ENCODE peak calls at places on chromosomes 5 and 9, in six cellular contexts. One of them, this sample, is unnamed.

GRCh38 chr5:59293700-59294099 is 599.8 kb downstream of the PDE4D start:
- DNase-seq in Panc1: no peak
- DNase-seq in RWPE1: no peak
- DNase-seq in mammary epithelial cell: peak; percentile 52
- DNase-seq in GM13976: no peak
- DNase-seq in nephron progenitor cell: no peak
- DNase-seq in this sample: peak; percentile 31

GRCh38 chr9:5696884-5697283 is 68.0 kb downstream of the RIC1 start:
- DNase-seq in nephron progenitor cell: no peak
- DNase-seq in Panc1: no peak
- DNase-seq in mammary epithelial cell: no peak
- DNase-seq in RWPE1: no peak
- DNase-seq in GM13976: peak; percentile 37
- DNase-seq in this sample: no peak

GRCh38 chr5:67476531-67476930 is 279.9 kb upstream of the CD180 start:
- DNase-seq in mammary epithelial cell: peak; percentile 82
- DNase-seq in GM13976: no peak
- DNase-seq in RWPE1: peak; percentile 44
- DNase-seq in nephron progenitor cell: no peak
- DNase-seq in Panc1: no peak
- DNase-seq in this sample: peak; percentile 83

GRCh38 chr5:10157085-10157669 is 92.5 kb downstream of the ATPSCKMT start:
- DNase-seq in nephron progenitor cell: no peak
- DNase-seq in GM13976: no peak
- DNase-seq in Panc1: no peak
- DNase-seq in RWPE1: no peak
- DNase-seq in mammary epithelial cell: no peak
- DNase-seq in this sample: no peak

GRCh38 chr9:133460405-133461175 is 812 bp downstream of the CACFD1 start:
- DNase-seq in GM13976: peak; percentile 76
- DNase-seq in mammary epithelial cell: peak; percentile 19
- DNase-seq in nephron progenitor cell: no peak
- DNase-seq in RWPE1: peak; percentile 85
- DNase-seq in Panc1: no peak
- DNase-seq in this sample: peak; percentile 32

GRCh38 chr5:125129151-125129806 is 382.8 kb upstream of the ZNF608 start:
- DNase-seq in GM13976: no peak
- DNase-seq in mammary epithelial cell: peak; percentile 62
- DNase-seq in Panc1: no peak
- DNase-seq in nephron progenitor cell: no peak
- DNase-seq in RWPE1: peak; percentile 48
- DNase-seq in this sample: peak; percentile 24

GRCh38 chr9:134858051-134858841 is 22.4 kb upstream of the FCN2 start:
- DNase-seq in mammary epithelial cell: peak; percentile 72
- DNase-seq in Panc1: no peak
- DNase-seq in nephron progenitor cell: no peak
- DNase-seq in RWPE1: peak; percentile 71
- DNase-seq in GM13976: peak; percentile 78
- DNase-seq in this sample: no peak

GRCh38 chr5:37983463-37983862 is 143.6 kb upstream of the GDNF start:
- DNase-seq in RWPE1: no peak
- DNase-seq in Panc1: no peak
- DNase-seq in nephron progenitor cell: no peak
- DNase-seq in mammary epithelial cell: no peak
- DNase-seq in GM13976: no peak
- DNase-seq in this sample: no peak

GRCh38 chr9:95816716-95817115 is 58.8 kb upstream of the ERCC6L2 start:
- DNase-seq in RWPE1: peak; percentile 49
- DNase-seq in nephron progenitor cell: no peak
- DNase-seq in Panc1: no peak
- DNase-seq in GM13976: no peak
- DNase-seq in mammary epithelial cell: no peak
- DNase-seq in this sample: no peak

GRCh38 chr5:174723979-174724483 is 351 bp upstream of the MSX2 start:
- DNase-seq in GM13976: no peak
- DNase-seq in mammary epithelial cell: peak; percentile 34
- DNase-seq in RWPE1: peak; percentile 47
- DNase-seq in nephron progenitor cell: no peak
- DNase-seq in Panc1: no peak
- DNase-seq in this sample: no peak
- TF ChIP-seq CTCF in GM13976: no peak
- TF ChIP-seq CTCF in mammary epithelial cell: no peak
- TF ChIP-seq CTCF in RWPE1: no peak
- TF ChIP-seq CTCF in nephron progenitor cell: no peak
- TF ChIP-seq CTCF in Panc1: peak; percentile 38
- TF ChIP-seq CTCF in this sample: no peak

DNA sequence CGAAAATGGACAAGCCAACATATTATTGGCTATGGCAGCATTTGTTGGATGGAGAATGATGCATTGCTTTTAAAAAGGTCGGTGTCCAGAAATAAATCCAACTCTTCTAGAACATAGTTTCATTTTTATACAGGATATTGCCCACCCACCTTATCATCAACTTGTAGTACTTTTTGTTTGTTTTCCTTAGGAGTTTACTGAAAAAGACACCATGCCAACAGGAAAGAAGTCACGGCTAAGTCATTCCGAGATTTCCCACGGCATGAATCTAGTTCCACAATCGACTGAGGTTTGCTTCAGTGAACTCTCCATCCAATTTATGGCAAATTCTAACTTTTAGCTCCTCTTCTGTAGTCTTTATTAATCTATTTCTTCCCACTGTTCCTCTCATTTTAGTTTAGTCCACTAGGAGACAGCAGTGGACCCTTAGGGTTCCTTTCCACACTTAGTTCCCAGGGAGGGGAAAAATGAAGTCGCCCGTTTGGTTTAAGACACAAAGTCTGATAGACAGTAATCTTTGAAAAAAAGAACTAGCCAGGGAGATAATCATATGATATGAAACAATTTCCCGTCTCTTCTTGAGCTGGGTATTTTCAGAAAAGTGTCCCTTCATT is 237.5 kb downstream of the AP3B1 start:
- DNase-seq in nephron progenitor cell: no peak
- DNase-seq in mammary epithelial cell: no peak
- DNase-seq in GM13976: no peak
- DNase-seq in Panc1: no peak
- DNase-seq in RWPE1: no peak
- DNase-seq in this sample: no peak
- TF ChIP-seq CTCF in nephron progenitor cell: peak; percentile 13
- TF ChIP-seq CTCF in mammary epithelial cell: no peak
- TF ChIP-seq CTCF in GM13976: no peak
- TF ChIP-seq CTCF in Panc1: peak; percentile 19
- TF ChIP-seq CTCF in RWPE1: no peak
- TF ChIP-seq CTCF in this sample: peak; percentile 5

GRCh38 chr5:23483090-23483489 is 24.3 kb upstream of the PRDM9 start:
- DNase-seq in RWPE1: no peak
- DNase-seq in Panc1: no peak
- DNase-seq in nephron progenitor cell: no peak
- DNase-seq in mammary epithelial cell: no peak
- DNase-seq in GM13976: no peak
- DNase-seq in this sample: peak; percentile 67
- TF ChIP-seq CTCF in RWPE1: no peak
- TF ChIP-seq CTCF in Panc1: no peak
- TF ChIP-seq CTCF in nephron progenitor cell: no peak
- TF ChIP-seq CTCF in mammary epithelial cell: no peak
- TF ChIP-seq CTCF in GM13976: no peak
- TF ChIP-seq CTCF in this sample: no peak

DNA sequence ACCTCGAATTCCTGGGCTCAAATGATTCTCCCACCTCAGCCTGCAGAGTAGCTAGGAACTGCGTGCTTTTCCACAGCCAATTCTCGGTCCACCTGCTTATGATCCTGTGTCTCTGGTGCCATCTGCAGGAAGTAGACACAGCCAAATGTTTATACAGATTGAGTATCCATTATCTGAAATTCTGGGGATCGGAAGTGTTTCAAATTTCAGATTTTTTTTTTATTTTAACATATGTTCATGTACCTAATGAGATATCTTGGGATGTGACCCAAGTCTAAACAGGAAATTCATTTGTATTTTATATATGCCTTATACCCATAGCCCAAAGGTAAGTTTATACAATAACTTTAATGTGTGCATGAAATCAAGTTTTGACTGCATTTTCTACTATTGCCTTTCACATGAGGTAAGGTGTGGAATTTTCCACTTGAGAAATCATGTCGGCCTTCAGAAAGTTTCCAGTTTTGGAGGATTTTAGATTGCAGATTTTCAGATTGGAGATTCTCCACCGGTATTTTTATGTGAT is 89.5 kb downstream of the ESM1 start:
- DNase-seq in GM13976: no peak
- DNase-seq in nephron progenitor cell: peak; percentile 32
- DNase-seq in Panc1: no peak
- DNase-seq in mammary epithelial cell: peak; percentile 42
- DNase-seq in RWPE1: peak; percentile 54
- DNase-seq in this sample: peak; percentile 76
- TF ChIP-seq CTCF in GM13976: no peak
- TF ChIP-seq CTCF in nephron progenitor cell: peak; percentile 53
- TF ChIP-seq CTCF in Panc1: peak; percentile 63
- TF ChIP-seq CTCF in mammary epithelial cell: peak; percentile 48
- TF ChIP-seq CTCF in RWPE1: peak; percentile 83
- TF ChIP-seq CTCF in this sample: peak; percentile 81

GRCh38 chr5:51961154-51961562 is 577.9 kb downstream of the ISL1 start:
- DNase-seq in Panc1: no peak
- DNase-seq in mammary epithelial cell: no peak
- DNase-seq in GM13976: no peak
- DNase-seq in nephron progenitor cell: no peak
- DNase-seq in RWPE1: no peak
- DNase-seq in this sample: no peak

GRCh38 chr5:51958473-51958872 is 575.2 kb downstream of the ISL1 start:
- DNase-seq in RWPE1: no peak
- DNase-seq in GM13976: no peak
- DNase-seq in mammary epithelial cell: no peak
- DNase-seq in nephron progenitor cell: no peak
- DNase-seq in Panc1: no peak
- DNase-seq in this sample: no peak

GRCh38 chr5:51960617-51961115 is 577.4 kb downstream of the ISL1 start:
- DNase-seq in mammary epithelial cell: peak; percentile 17
- DNase-seq in GM13976: no peak
- DNase-seq in Panc1: peak; percentile 12
- DNase-seq in nephron progenitor cell: no peak
- DNase-seq in RWPE1: peak; percentile 29
- DNase-seq in this sample: peak; percentile 49
- TF ChIP-seq CTCF in mammary epithelial cell: peak; percentile 80
- TF ChIP-seq CTCF in GM13976: no peak
- TF ChIP-seq CTCF in Panc1: peak; percentile 60
- TF ChIP-seq CTCF in nephron progenitor cell: peak; percentile 32
- TF ChIP-seq CTCF in RWPE1: peak; percentile 91
- TF ChIP-seq CTCF in this sample: peak; percentile 64